ENCODE peak calls at places on chromosomes 5 and 9, in nine cellular contexts. L, M, K, R, I, J, Y, T and H are unnamed samples.

GRCh38 chr5:132458651-132459030 is 31.9 kb downstream of the IRF1 start:
- DNase-seq in L (peak), M (no peak), K (no peak), R (no peak), I (peak), J (no peak), Y (no peak), T (no peak), H (peak)

GRCh38 chr9:79623799-79624721 is 52.3 kb downstream of the TLE4 start:
- DNase-seq in L (no peak), M (no peak), K (no peak), R (no peak), I (peak), J (peak), Y (peak), T (peak), H (no peak)

GRCh38 chr5:124806026-124806856 is 59.8 kb upstream of the ZNF608 start:
- DNase-seq in L (peak), M (peak), K (peak), R (peak), I (peak), J (peak), Y (peak), T (no peak), H (no peak)

GRCh38 chr5:177265395-177265794 is 38.1 kb downstream of the RAB24 start:
- DNase-seq in L (no peak), M (no peak), K (no peak), R (no peak), I (no peak), J (no peak), Y (no peak), T (no peak), H (no peak)

GRCh38 chr9:135070198-135070951 is 17.1 kb upstream of the OLFM1 start:
- DNase-seq in L (no peak), M (no peak), K (peak), R (no peak), I (no peak), J (no peak), Y (no peak), T (no peak), H (no peak)

GRCh38 chr9:135075234-135076142 is 12.0 kb upstream of the OLFM1 start:
- DNase-seq in L (peak), M (peak), K (peak), R (no peak), I (no peak), J (peak), Y (no peak), T (no peak), H (no peak)

GRCh38 chr5:96692436-96692835 is 30.3 kb downstream of the CAST start:
- DNase-seq in L (peak), M (no peak), K (no peak), R (no peak), I (peak), J (no peak), Y (no peak), T (no peak), H (no peak)

GRCh38 chr9:100411472-100412270 is 15.3 kb upstream of the MSANTD3 start:
- DNase-seq in L (peak), M (peak), K (peak), R (peak), I (peak), J (peak), Y (peak), T (peak), H (peak)

GRCh38 chr9:114616684-114617520 is 5.8 kb downstream of the TMEM268 start:
- DNase-seq in L (no peak), M (no peak), K (no peak), R (no peak), I (no peak), J (peak), Y (peak), T (no peak), H (no peak)

GRCh38 chr5:106454651-106455415 is 1215.9 kb downstream of the EFNA5 start:
- DNase-seq in L (peak), M (no peak), K (peak), R (peak), I (peak), J (no peak), Y (no peak), T (no peak), H (peak)

GRCh38 chr5:79992891-79993290 is 1.8 kb upstream of the MTX3 start:
- DNase-seq in L (peak), M (no peak), K (no peak), R (no peak), I (peak), J (no peak), Y (no peak), T (no peak), H (no peak)

GRCh38 chr9:136341042-136341655 is 13.8 kb downstream of the GPSM1 start:
- DNase-seq in L (no peak), M (no peak), K (no peak), R (no peak), I (no peak), J (peak), Y (no peak), T (no peak), H (no peak)

GRCh38 chr9:31588010-31588409 is 796.4 kb upstream of the ACO1 start:
- DNase-seq in L (no peak), M (peak), K (no peak), R (no peak), I (no peak), J (no peak), Y (no peak), T (no peak), H (no peak)

GRCh38 chr9:137660144-137660543 is 41.3 kb downstream of the EHMT1 start:
- DNase-seq in L (no peak), M (no peak), K (no peak), R (no peak), I (no peak), J (no peak), Y (no peak), T (no peak), H (no peak)

GRCh38 chr5:56910123-56910951 is 941 bp downstream of the SETD9 start:
- DNase-seq in L (peak), M (no peak), K (peak), R (no peak), I (no peak), J (peak), Y (peak), T (peak), H (no peak)

GRCh38 chr9:125428060-125428481 is 166.4 kb downstream of the GAPVD1 start:
- DNase-seq in L (no peak), M (no peak), K (peak), R (no peak), I (peak), J (peak), Y (no peak), T (no peak), H (peak)

GRCh38 chr5:51185985-51186384 is 197.3 kb upstream of the ISL1 start:
- DNase-seq in L (no peak), M (no peak), K (no peak), R (no peak), I (no peak), J (no peak), Y (no peak), T (no peak), H (no peak)